ENCODE peak calls at places on chromosome 3, in six cellular contexts. R is lower lobe of right lung; Y is CD8-positive, alpha-beta memory T cell; U is CD8-positive, alpha-beta T cell; K is SK-N-SH; W is cardiac muscle cell. P is an unnamed sample. For H3K27me3 and H3K4me1, the result is how much of the 10 kb centered on the place peaks cover.

GRCh38 chr3:170356596-170357175 is 829 bp upstream of the SKIL start:
- DNase-seq in R (peak), W (peak), U (peak), Y (no peak), K (no peak), P (peak)

GRCh38 chr3:100080573-100080972 is 33.7 kb downstream of the FILIP1L start:
- DNase-seq in R (no peak), U (no peak), W (no peak), Y (no peak), K (no peak), P (no peak)

GRCh38 chr3:186640473-186640818 is 247 bp downstream of the FETUB start:
- DNase-seq in K (no peak), W (no peak), U (no peak), Y (no peak), R (no peak), P (peak)

GRCh38 chr3:197501496-197501878 is 54.3 kb downstream of the BDH1 start:
- DNase-seq in W (peak), Y (no peak), K (no peak), R (no peak), U (no peak), P (no peak)

GRCh38 chr3:97940034-97940433 is 32.2 kb downstream of the RIOX2 start:
- DNase-seq in Y (peak), K (no peak), U (no peak), R (no peak), W (no peak), P (peak)

GRCh38 chr3:155352900-155353490 is 59.5 kb upstream of the STRIT1 start:
- DNase-seq in Y (no peak), R (no peak), W (peak), K (peak), U (no peak), P (no peak)

GRCh38 chr3:126487151-126487771 is 11.6 kb upstream of the ZXDC start:
- DNase-seq in R (peak), U (no peak), K (no peak), Y (no peak), W (peak), P (no peak)

GRCh38 chr3:177237206-177237605 is 39.9 kb upstream of the TBL1XR1 start:
- DNase-seq in W (no peak), K (no peak), U (no peak), Y (no peak), R (no peak), P (no peak)

GRCh38 chr3:146166450-146167222 is 5.7 kb upstream of the PLOD2 start:
- DNase-seq in K (no peak), U (no peak), Y (no peak), R (no peak), W (peak), P (no peak)

GRCh38 chr3:3907023-3907422 is 107.8 kb downstream of the LRRN1 start:
- DNase-seq in U (no peak), Y (no peak), R (no peak), W (no peak), K (no peak), P (peak)

GRCh38 chr3:3906171-3906570 is 106.9 kb downstream of the LRRN1 start:
- DNase-seq in W (no peak), U (no peak), Y (no peak), K (no peak), R (no peak), P (peak)

DNA sequence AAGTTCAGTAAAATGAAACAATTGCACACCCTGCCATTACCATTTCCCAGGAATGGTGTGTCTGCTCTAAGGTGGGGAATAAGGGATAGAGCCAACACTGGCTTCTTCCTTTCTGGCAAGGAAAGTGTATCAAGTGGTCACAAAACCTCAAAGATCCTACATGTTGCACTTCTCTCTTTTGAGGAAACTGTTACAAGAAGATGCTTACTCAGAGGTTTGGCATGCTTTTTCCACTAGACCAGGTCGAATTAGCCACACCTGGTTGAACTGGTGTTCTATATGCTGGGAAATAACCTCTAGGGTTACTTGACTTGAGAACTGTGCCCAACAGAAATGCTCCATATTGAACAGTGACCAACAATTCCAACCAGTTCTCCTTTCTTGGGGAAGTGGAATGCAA is 102.9 kb downstream of the LRRN1 start:
- DNase-seq in R (no peak), W (no peak), Y (no peak), K (no peak), U (no peak), P (no peak)
- H3K27me3 ChIP-seq in R (under half), W (under half), Y (under half), K (under half), U (under half), P (under half)

GRCh38 chr3:74768010-74768409 is 153.6 kb upstream of the CNTN3 start:
- DNase-seq in Y (no peak), U (no peak), W (no peak), K (no peak), R (no peak), P (no peak)

GRCh38 chr3:74766405-74766804 is 151.9 kb upstream of the CNTN3 start:
- DNase-seq in Y (no peak), R (no peak), K (no peak), U (no peak), W (no peak), P (no peak)
- H3K27ac ChIP-seq in Y (no peak), R (no peak), K (no peak), U (no peak), W (no peak), P (no peak)

DNA sequence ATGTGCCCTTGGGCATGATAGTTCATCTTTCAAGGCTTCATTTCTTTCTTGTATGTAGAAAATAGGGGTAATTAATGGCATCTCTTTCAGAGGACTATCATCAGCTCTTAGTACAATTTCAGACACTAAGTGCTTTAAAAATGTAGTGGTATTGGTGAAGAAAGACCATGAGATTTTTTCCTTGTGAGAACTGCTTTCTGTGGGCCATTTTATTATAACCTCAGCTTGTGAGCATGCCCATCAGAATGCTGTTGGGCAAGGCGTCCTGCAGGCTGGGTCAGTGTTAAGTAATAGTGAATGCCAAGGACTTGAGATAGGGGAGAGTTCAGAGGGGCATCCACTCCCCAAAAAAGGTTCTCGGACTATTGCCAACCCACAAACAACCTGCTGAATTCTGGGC is 187.9 kb downstream of the GHSR start:
- DNase-seq in U (no peak), K (no peak), R (no peak), Y (no peak), W (peak), P (no peak)
- H3K4me1 ChIP-seq in U (under half), K (under half), R (half or more), Y (under half), W (under half), P (under half)

DNA sequence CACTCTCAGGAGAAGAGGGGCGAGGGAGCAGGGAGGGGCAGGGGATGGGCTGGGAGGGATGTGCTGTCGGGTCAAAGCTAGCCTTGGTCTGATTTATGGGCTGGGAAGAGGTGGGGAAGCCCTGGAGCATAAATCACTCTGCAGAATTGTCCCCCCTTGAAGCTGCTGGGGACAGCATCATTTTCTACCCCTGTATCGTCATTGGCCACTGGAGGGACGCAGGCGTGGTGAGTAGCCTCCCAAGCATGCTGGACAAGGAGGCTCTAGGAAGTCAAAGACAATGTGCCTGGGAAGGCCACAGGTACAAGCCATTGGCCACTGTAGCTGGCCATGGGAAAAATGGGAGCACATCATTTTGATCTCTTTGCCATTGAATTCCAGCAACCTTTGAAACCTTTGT is 175.5 kb upstream of the CTDSPL start:
- DNase-seq in R (no peak), U (no peak), Y (no peak), K (peak), W (no peak), P (no peak)
- H3K27me3 ChIP-seq in R (under half), U (under half), Y (under half), K (under half), W (under half), P (under half)

DNA sequence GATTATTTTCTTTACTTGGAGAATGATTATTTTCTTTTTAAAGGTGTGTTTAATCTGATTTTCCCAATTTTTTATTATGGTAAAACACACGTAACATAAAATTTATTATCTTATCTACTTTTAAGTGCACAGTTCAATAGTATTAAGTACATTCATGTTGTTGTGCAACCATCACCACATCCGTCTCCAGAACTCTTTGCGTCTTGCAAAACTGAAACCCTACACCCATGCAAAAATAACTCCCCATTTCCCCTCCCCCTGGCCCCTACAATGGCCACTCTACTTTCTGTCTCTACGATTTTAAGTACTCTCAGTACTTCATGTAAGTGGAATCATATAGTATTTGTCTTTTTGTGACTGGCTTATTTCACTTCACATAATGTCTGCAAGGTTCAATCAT is 230.7 kb downstream of the SATB1 start:
- DNase-seq in W (peak), U (no peak), Y (no peak), R (no peak), K (no peak), P (no peak)
- H3K27ac ChIP-seq in W (no peak), U (no peak), Y (no peak), R (no peak), K (no peak), P (no peak)

GRCh38 chr3:122679467-122680291 is 960 bp upstream of the PARP14 start:
- DNase-seq in W (peak), R (no peak), Y (no peak), U (peak), K (no peak), P (peak)

GRCh38 chr3:122679085-122679466 is 1.6 kb upstream of the PARP14 start:
- DNase-seq in W (peak), Y (peak), R (peak), K (peak), U (peak), P (peak)

GRCh38 chr3:122681294-122682015 is 816 bp downstream of the PARP14 start:
- DNase-seq in K (peak), U (no peak), Y (no peak), W (no peak), R (no peak), P (no peak)

GRCh38 chr3:122680381-122681293 is at the start of gene PARP14:
- DNase-seq in Y (peak), U (peak), R (peak), W (peak), K (peak), P (peak)

DNA sequence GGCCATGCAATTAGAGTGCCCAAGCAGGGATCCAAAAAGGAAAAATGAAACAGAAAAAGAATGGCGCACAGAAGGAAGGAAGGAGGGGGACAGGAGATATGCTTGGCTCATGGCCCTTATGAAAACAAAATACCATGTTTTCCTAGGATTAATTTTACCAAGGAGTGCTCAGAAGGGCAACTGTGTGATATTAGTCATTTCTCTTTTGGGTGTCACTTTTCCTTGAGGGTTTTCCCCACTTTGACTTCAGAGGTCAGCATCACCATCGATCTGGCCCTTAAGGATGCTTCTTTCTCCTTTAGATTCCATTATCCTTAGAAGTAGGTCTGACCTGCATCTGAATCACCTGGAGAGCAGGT is 1.4 kb downstream of the PARP14 start:
- DNase-seq in K (no peak), U (no peak), R (no peak), Y (no peak), W (no peak), P (no peak)
- H3K4me1 ChIP-seq in K (under half), U (under half), R (half or more), Y (under half), W (under half), P (under half)

GRCh38 chr3:24763421-24763820 is 268.8 kb upstream of the THRB start:
- DNase-seq in U (no peak), W (no peak), K (no peak), R (no peak), Y (no peak), P (no peak)
- H3K27me3 ChIP-seq in U (under half), W (under half), K (under half), R (under half), Y (under half), P (under half)